ENCODE peak calls at places on chromosomes 1 and 21, in ten cellular contexts. B, X, L, O, U, I, M, A, R and W are unnamed samples.
A peak's percentile ranks its signal among the peaks of the same experiment; 100 is the strongest.

GRCh38 chr1:81799939-81800740 is 594 bp upstream of the ADGRL2 start:
- DNase-seq in B (peak; percentile 65), X (peak; percentile 90), L (peak; percentile 60), O (peak; percentile 77), U (peak; percentile 38), I (peak; percentile 94), M (no peak), A (peak; percentile 61), R (peak; percentile 66), W (no peak)

GRCh38 chr1:169099561-169099960 is 6.9 kb upstream of the ATP1B1 start:
- DNase-seq in B (no peak), X (no peak), L (no peak), O (no peak), U (no peak), I (no peak), M (no peak), A (no peak), R (no peak), W (no peak)

GRCh38 chr1:32816676-32817158 is 441 bp downstream of the YARS1 start:
- DNase-seq in B (no peak), X (no peak), L (no peak), O (no peak), U (no peak), I (no peak), M (no peak), A (no peak), R (no peak), W (no peak)

GRCh38 chr1:110307239-110307974 is 31.8 kb upstream of the RBM15 start:
- DNase-seq in B (no peak), X (no peak), L (no peak), O (no peak), U (no peak), I (no peak), M (no peak), A (no peak), R (peak; percentile 37), W (no peak)

GRCh38 chr21:42781150-42781980 is 98.0 kb downstream of the WDR4 start:
- DNase-seq in B (no peak), X (peak; percentile 43), L (no peak), O (no peak), U (no peak), I (peak; percentile 49), M (no peak), A (peak; percentile 75), R (no peak), W (peak; percentile 8)

GRCh38 chr1:31731049-31731565 is 27.3 kb upstream of the COL16A1 start:
- DNase-seq in B (no peak), X (no peak), L (no peak), O (no peak), U (no peak), I (no peak), M (no peak), A (no peak), R (no peak), W (no peak)

GRCh38 chr1:44803312-44804095 is 3.3 kb downstream of the PLK3 start:
- DNase-seq in B (peak; percentile 49), X (no peak), L (peak; percentile 32), O (peak; percentile 62), U (no peak), I (no peak), M (no peak), A (peak; percentile 58), R (no peak), W (no peak)

GRCh38 chr21:39728341-39728740 is 16.6 kb upstream of the IGSF5 start:
- DNase-seq in B (no peak), X (no peak), L (no peak), O (no peak), U (no peak), I (no peak), M (no peak), A (no peak), R (no peak), W (no peak)

GRCh38 chr1:117646007-117646913 is 40.4 kb downstream of the TENT5C start:
- DNase-seq in B (no peak), X (no peak), L (no peak), O (no peak), U (no peak), I (no peak), M (no peak), A (no peak), R (no peak), W (no peak)

GRCh38 chr1:182205378-182206022 is 144.0 kb upstream of the ZNF648 start:
- DNase-seq in B (no peak), X (no peak), L (no peak), O (no peak), U (no peak), I (no peak), M (no peak), A (no peak), R (no peak), W (no peak)

GRCh38 chr21:44947930-44948331 is 8.1 kb downstream of the SLX9 start:
- DNase-seq in B (peak; percentile 68), X (no peak), L (peak; percentile 93), O (peak; percentile 93), U (peak; percentile 78), I (no peak), M (no peak), A (peak; percentile 73), R (no peak), W (no peak)

GRCh38 chr21:37737497-37737896 is 178.8 kb downstream of the KCNJ6 start:
- DNase-seq in B (no peak), X (peak; percentile 29), L (no peak), O (peak; percentile 71), U (no peak), I (no peak), M (no peak), A (no peak), R (no peak), W (no peak)

GRCh38 chr21:41933259-41934079 is 20.3 kb downstream of the C2CD2 start:
- DNase-seq in B (no peak), X (peak; percentile 66), L (peak; percentile 73), O (no peak), U (no peak), I (no peak), M (no peak), A (no peak), R (no peak), W (no peak)

GRCh38 chr1:166084613-166085012 is 82.2 kb downstream of the FAM78B start:
- DNase-seq in B (no peak), X (no peak), L (no peak), O (no peak), U (no peak), I (no peak), M (no peak), A (no peak), R (no peak), W (no peak)

GRCh38 chr1:157948547-157949152 is 44.8 kb upstream of the KIRREL1 start:
- DNase-seq in B (no peak), X (peak; percentile 20), L (no peak), O (no peak), U (no peak), I (peak; percentile 85), M (no peak), A (no peak), R (peak; percentile 6), W (no peak)

GRCh38 chr21:42453301-42454220 is 42.5 kb downstream of the RSPH1 start:
- DNase-seq in B (no peak), X (no peak), L (peak; percentile 10), O (no peak), U (no peak), I (no peak), M (no peak), A (no peak), R (no peak), W (no peak)

GRCh38 chr1:190154744-190155143 is 322.9 kb downstream of the BRINP3 start:
- DNase-seq in B (no peak), X (no peak), L (no peak), O (no peak), U (no peak), I (no peak), M (no peak), A (no peak), R (no peak), W (no peak)
- H3K27ac ChIP-seq in B (no peak overlapping the region), X (no peak overlapping the region), L (no peak overlapping the region), O (no peak overlapping the region), U (no peak overlapping the region), I (no peak overlapping the region), M (no peak overlapping the region), A (no peak overlapping the region), R (no peak overlapping the region), W (peak overlapping the region; percentile 36)

DNA sequence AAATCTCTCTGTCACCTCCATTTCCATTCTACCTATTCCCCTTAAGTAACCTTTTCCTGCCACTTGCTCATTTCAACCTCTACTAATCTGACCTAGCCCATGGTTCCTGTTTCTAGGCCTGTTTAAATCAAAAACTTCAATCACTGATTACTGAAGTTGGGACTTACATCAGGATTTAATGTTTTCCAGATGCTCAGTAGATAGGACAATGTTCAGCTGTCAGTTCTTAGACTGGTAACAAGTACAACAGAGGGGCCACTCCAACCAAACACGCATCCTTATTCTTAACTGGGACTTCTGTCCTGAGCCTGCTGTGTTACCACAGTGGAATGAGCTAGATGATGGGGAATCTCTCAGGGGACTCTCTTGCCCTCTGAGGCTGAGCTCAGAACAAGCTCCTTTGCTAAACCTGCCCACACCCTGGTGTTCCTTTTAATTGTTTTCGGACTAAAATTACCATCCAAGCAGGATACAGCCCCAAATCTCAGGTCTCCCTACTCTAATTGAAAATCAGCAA is 974.6 kb downstream of the TTLL7 start:
- DNase-seq in B (no peak), X (no peak), L (no peak), O (no peak), U (no peak), I (no peak), M (no peak), A (no peak), R (no peak), W (no peak)
- H3K27ac ChIP-seq in B (no peak overlapping the region), X (no peak overlapping the region), L (no peak overlapping the region), O (no peak overlapping the region), U (peak overlapping the region; percentile 47), I (no peak overlapping the region), M (no peak overlapping the region), A (no peak overlapping the region), R (no peak overlapping the region), W (no peak overlapping the region)

GRCh38 chr1:167592475-167592874 is 37.6 kb upstream of the RCSD1 start:
- DNase-seq in B (no peak), X (no peak), L (no peak), O (no peak), U (no peak), I (no peak), M (no peak), A (no peak), R (no peak), W (no peak)
- H3K27ac ChIP-seq in B (no peak overlapping the region), X (no peak overlapping the region), L (no peak overlapping the region), O (no peak overlapping the region), U (no peak overlapping the region), I (no peak overlapping the region), M (no peak overlapping the region), A (no peak overlapping the region), R (no peak overlapping the region), W (no peak overlapping the region)

DNA sequence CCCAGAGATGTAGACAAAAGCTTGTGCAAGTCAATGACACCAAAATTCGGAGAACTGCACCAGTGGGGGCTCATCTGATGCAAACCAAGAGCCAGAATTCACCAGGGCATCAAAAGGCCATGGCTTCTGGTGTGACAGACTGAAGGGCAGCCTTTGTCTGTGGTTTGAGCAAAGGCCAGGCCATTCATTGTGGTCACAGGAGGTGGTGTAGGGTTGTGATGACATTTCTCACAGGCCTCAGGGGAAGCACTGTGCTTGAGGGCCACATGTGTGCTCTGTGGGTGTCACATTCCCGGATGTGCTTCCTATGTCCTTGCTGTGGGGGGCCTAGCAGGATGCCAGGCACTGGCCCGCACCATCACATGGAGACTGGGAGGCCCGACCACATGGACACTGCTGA is 22.5 kb upstream of the KCNE1 start:
- DNase-seq in B (no peak), X (no peak), L (no peak), O (no peak), U (no peak), I (no peak), M (no peak), A (no peak), R (peak; percentile 61), W (no peak)
- H3K27ac ChIP-seq in B (no peak overlapping the region), X (peak overlapping the region; percentile 27), L (no peak overlapping the region), O (no peak overlapping the region), U (no peak overlapping the region), I (no peak overlapping the region), M (no peak overlapping the region), A (no peak overlapping the region), R (no peak overlapping the region), W (peak overlapping the region; percentile 63)